ENCODE peak calls at places on chromosomes 2 and 18, in seven cellular contexts. H is cardiac muscle cell, U is body of pancreas, G is AG09309, A is kidney epithelial cell, C is fibroblast of the aortic adventitia, O is colonic mucosa. S is an unnamed sample.

GRCh38 chr2:20487392-20488135 is 40.7 kb downstream of the RHOB start:
- DNase-seq in H (no peak), U (no peak), G (no peak), A (no peak), C (no peak), O (no peak), S (no peak)

GRCh38 chr2:64143154-64144056 is 815 bp downstream of the PELI1 start:
- DNase-seq in H (peak; percentile 59), U (peak; percentile 51), G (no peak), A (no peak), C (peak; percentile 51), O (no peak), S (peak; percentile 29)

GRCh38 chr2:98188351-98189046 is 101.5 kb downstream of the VWA3B start:
- DNase-seq in H (peak; percentile 3), U (no peak), G (no peak), A (peak; percentile 18), C (peak; percentile 20), O (no peak), S (peak; percentile 39)

GRCh38 chr2:85254540-85255261 is 73.1 kb downstream of the TGOLN2 start:
- DNase-seq in H (no peak), U (no peak), G (no peak), A (no peak), C (no peak), O (no peak), S (no peak)

GRCh38 chr18:48050176-48050575 is 119.7 kb upstream of the SMAD2 start:
- DNase-seq in H (no peak), U (no peak), G (no peak), A (no peak), C (no peak), O (peak; percentile 46), S (peak; percentile 11)

GRCh38 chr2:96146881-96147592 is 1.8 kb upstream of the DUSP2 start:
- DNase-seq in H (no peak), U (no peak), G (no peak), A (no peak), C (peak; percentile 46), O (no peak), S (no peak)

GRCh38 chr2:42770288-42771131 is 6.6 kb upstream of the OXER1 start:
- DNase-seq in H (peak; percentile 68), U (peak; percentile 57), G (no peak), A (no peak), C (peak; percentile 49), O (no peak), S (peak; percentile 35)

GRCh38 chr18:74248189-74248975 is 43.4 kb downstream of the CYB5A start:
- DNase-seq in H (no peak), U (no peak), G (no peak), A (no peak), C (no peak), O (no peak), S (no peak)

GRCh38 chr2:110717734-110718133 is 14.6 kb upstream of the ACOXL start:
- DNase-seq in H (peak; percentile 66), U (no peak), G (no peak), A (no peak), C (peak; percentile 48), O (no peak), S (no peak)

GRCh38 chr2:195756218-195756941 is 99.4 kb downstream of the SLC39A10 start:
- DNase-seq in H (no peak), U (no peak), G (no peak), A (no peak), C (no peak), O (no peak), S (peak; percentile 26)

GRCh38 chr2:209734805-209735204 is 36.8 kb upstream of the UNC80 start:
- DNase-seq in H (no peak), U (no peak), G (no peak), A (no peak), C (no peak), O (no peak), S (no peak)

GRCh38 chr2:120949957-120950590 is 214.4 kb downstream of the GLI2 start:
- DNase-seq in H (no peak), U (no peak), G (no peak), A (no peak), C (no peak), O (no peak), S (no peak)

GRCh38 chr2:160506371-160507045 is 12.9 kb upstream of the RBMS1 start:
- DNase-seq in H (no peak), U (no peak), G (no peak), A (no peak), C (no peak), O (no peak), S (no peak)

GRCh38 chr2:109720379-109721116 is 73.6 kb upstream of the RGPD5 start:
- DNase-seq in H (no peak), U (no peak), G (no peak), A (no peak), C (no peak), O (peak; percentile 13), S (no peak)

GRCh38 chr2:206614825-206615224 is 27.5 kb upstream of the FAM237A start:
- DNase-seq in H (peak; percentile 4), U (no peak), G (no peak), A (no peak), C (no peak), O (no peak), S (peak; percentile 41)

GRCh38 chr2:195395351-195395750 is 261.7 kb upstream of the SLC39A10 start:
- DNase-seq in H (peak; percentile 62), U (no peak), G (peak; percentile 34), A (no peak), C (peak; percentile 43), O (no peak), S (no peak)

GRCh38 chr2:55033076-55033742 is 17.0 kb downstream of the RTN4 start:
- DNase-seq in H (no peak), U (no peak), G (no peak), A (no peak), C (no peak), O (no peak), S (no peak)

GRCh38 chr2:159114835-159115234 is 146.4 kb downstream of the TANC1 start:
- DNase-seq in H (no peak), U (no peak), G (no peak), A (no peak), C (no peak), O (no peak), S (no peak)

GRCh38 chr2:55441280-55441892 is 21.7 kb upstream of the CCDC88A start:
- DNase-seq in H (no peak), U (no peak), G (no peak), A (no peak), C (no peak), O (no peak), S (no peak)

GRCh38 chr18:59180150-59180845 is 39.7 kb upstream of the GRP start:
- DNase-seq in H (peak; percentile 72), U (no peak), G (peak; percentile 48), A (no peak), C (peak; percentile 83), O (no peak), S (no peak)

GRCh38 chr2:1808921-1809551 is 64.7 kb upstream of the PXDN start:
- DNase-seq in H (no peak), U (no peak), G (no peak), A (no peak), C (no peak), O (no peak), S (no peak)

GRCh38 chr2:180203972-180204371 is 196.9 kb upstream of the CWC22 start:
- DNase-seq in H (peak; percentile 87), U (no peak), G (peak; percentile 63), A (peak; percentile 23), C (peak; percentile 92), O (peak; percentile 20), S (no peak)

GRCh38 chr2:110211938-110212858 is at the start of gene MTLN:
- DNase-seq in H (peak; percentile 74), U (peak; percentile 83), G (no peak), A (no peak), C (peak; percentile 65), O (peak; percentile 82), S (peak; percentile 73)

GRCh38 chr18:31950620-31951019 is 7.7 kb upstream of the TRAPPC8 start:
- DNase-seq in H (no peak), U (no peak), G (no peak), A (no peak), C (no peak), O (no peak), S (peak; percentile 9)

GRCh38 chr2:9752441-9753275 is 90.6 kb upstream of the TAF1B start:
- DNase-seq in H (peak; percentile 33), U (no peak), G (no peak), A (no peak), C (peak; percentile 78), O (no peak), S (peak; percentile 58)
- TF ChIP-seq CTCF in H (no peak), U (no peak), G (no peak), A (no peak), C (no peak), O (no peak), S (no peak)

DNA sequence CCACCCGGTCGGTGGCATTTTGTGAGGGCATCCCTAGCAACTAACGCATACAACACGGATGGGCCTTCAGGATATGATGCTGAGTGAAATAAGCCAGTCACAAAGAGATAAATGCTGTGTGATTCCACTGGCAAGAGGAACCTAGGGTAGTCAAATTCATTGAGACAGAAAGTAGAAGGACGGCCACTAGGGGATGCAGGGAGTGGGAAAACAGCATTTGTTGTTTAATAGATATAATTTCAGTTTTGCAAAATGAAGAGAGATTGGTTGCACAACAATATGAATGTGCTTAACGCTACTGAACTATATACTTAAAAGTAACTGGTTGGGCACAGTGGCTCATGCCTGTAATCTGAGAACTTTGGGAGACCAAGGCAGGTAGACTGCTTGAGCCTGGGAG is 112.9 kb downstream of the AFF3 start:
- DNase-seq in H (no peak), U (no peak), G (no peak), A (no peak), C (no peak), O (no peak), S (no peak)
- TF ChIP-seq CTCF in H (no peak), U (no peak), G (peak; percentile 25), A (no peak), C (peak; percentile 15), O (no peak), S (peak; percentile 13)

DNA sequence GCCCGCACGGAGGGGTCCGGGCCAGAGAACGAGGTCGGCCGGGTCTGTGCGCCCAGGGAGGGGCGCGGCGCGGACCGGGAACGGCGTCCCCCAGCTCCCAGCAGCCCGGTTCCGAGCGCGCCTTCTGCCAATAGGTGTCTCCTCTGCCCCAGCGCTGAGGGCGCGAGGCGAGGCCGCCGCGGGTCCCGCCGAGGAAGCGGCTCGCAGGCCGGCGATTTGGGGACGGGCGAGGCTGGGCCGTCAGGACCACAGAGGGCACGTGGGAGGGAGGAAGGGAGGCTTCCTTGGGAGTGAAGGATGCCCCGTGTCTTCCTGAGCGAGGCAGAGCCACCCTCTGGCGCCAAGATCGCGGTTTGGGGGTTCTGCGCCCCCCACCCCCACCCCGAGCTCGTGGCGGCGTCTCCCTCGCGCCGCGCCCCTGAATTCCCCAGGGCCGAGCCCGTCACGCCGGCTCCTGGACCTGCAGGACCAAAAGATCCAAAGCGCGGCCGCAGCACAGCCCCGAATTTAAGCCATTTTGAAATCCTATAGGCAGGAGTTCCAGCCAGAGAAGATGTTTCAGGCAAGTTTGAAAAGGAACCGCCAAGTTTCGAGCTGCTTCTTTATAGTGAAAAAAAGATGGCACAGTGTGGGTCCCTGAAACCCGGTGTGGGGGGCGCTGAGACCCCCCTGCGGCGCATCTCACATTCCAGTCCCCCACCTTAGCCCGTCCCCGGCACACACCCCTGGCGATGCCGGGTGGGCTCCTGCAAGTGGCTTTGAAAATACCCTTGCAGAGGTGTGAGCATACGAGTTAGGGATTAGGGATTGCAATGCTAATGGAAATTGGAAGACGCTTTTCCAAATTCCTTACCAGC is 929 bp downstream of the NFATC1 start:
- DNase-seq in H (peak; percentile 61), U (peak; percentile 48), G (no peak), A (no peak), C (peak; percentile 35), O (peak; percentile 53), S (peak; percentile 50)
- TF ChIP-seq CTCF in H (no peak), U (no peak), G (no peak), A (peak; percentile 7), C (no peak), O (no peak), S (no peak)

GRCh38 chr2:81266106-81266505 is 961.6 kb upstream of the LRRTM1 start:
- DNase-seq in H (peak; percentile 0), U (no peak), G (no peak), A (no peak), C (no peak), O (peak; percentile 15), S (peak; percentile 2)
- TF ChIP-seq CTCF in H (peak; percentile 3), U (no peak), G (no peak), A (peak; percentile 72), C (no peak), O (no peak), S (peak; percentile 24)